ENCODE peak calls at places on chromosomes 16 and 17, in nine cellular contexts. X, C, O, A, Y, Q, I, R and F are unnamed samples.

GRCh38 chr16:14004031-14004718 is 66.9 kb upstream of the MRTFB start:
- DNase-seq in X (no peak), C (no peak), R (peak), O (no peak), I (no peak), Q (no peak), A (peak), Y (peak), F (peak)

GRCh38 chr17:80323982-80324381 is 63.3 kb downstream of the RNF213 start:
- DNase-seq in R (no peak), A (no peak), C (no peak), I (no peak), Q (no peak), Y (no peak), O (no peak), X (no peak), F (no peak)

GRCh38 chr17:59680314-59680713 is 26.9 kb downstream of the PTRH2 start:
- DNase-seq in X (no peak), Q (no peak), I (no peak), C (no peak), A (no peak), O (no peak), R (no peak), Y (no peak), F (no peak)

GRCh38 chr16:72876221-72876620 is 171.7 kb downstream of the ZFHX3 start:
- DNase-seq in O (no peak), R (no peak), I (no peak), C (peak), A (peak), Y (peak), X (no peak), Q (no peak), F (peak)

GRCh38 chr16:14405611-14406537 is 224.2 kb downstream of the PARN start:
- DNase-seq in O (peak), X (no peak), C (peak), Y (no peak), Q (no peak), R (peak), I (peak), A (peak), F (no peak)

GRCh38 chr16:86761117-86761971 is 183.0 kb downstream of the FOXL1 start:
- DNase-seq in Q (no peak), R (no peak), A (no peak), I (peak), C (peak), Y (peak), O (no peak), X (no peak), F (no peak)

GRCh38 chr17:18039535-18040286 is 503 bp downstream of the GID4 start:
- DNase-seq in R (peak), Y (no peak), C (peak), Q (no peak), I (peak), O (peak), A (no peak), X (no peak), F (no peak)

GRCh38 chr17:72123964-72124791 is 3.4 kb downstream of the SOX9 start:
- DNase-seq in O (no peak), C (no peak), A (no peak), R (no peak), Y (peak), Q (no peak), X (no peak), I (no peak), F (no peak)

GRCh38 chr17:35607239-35607817 is 20.2 kb downstream of the AP2B1 start:
- DNase-seq in O (no peak), C (no peak), I (no peak), X (no peak), Y (no peak), A (no peak), Q (peak), R (no peak), F (no peak)

GRCh38 chr16:54933281-54934150 is 2.9 kb downstream of the IRX5 start:
- DNase-seq in A (no peak), Y (no peak), R (no peak), X (no peak), O (no peak), C (no peak), I (no peak), Q (no peak), F (no peak)

GRCh38 chr17:75830168-75831031 is 13.8 kb downstream of the UNC13D start:
- DNase-seq in A (no peak), Q (no peak), I (no peak), Y (no peak), C (no peak), O (no peak), X (no peak), R (no peak), F (no peak)

GRCh38 chr17:38591759-38592241 is 14.0 kb downstream of the SRCIN1 start:
- DNase-seq in I (no peak), R (no peak), X (no peak), O (no peak), Y (no peak), A (no peak), Q (no peak), C (no peak), F (no peak)

GRCh38 chr16:56364865-56365264 is 60.5 kb downstream of the AMFR start:
- DNase-seq in Y (no peak), Q (no peak), I (no peak), A (no peak), R (no peak), O (no peak), X (no peak), C (no peak), F (no peak)

GRCh38 chr17:44304651-44305050 is 3.8 kb upstream of the RUNDC3A start:
- DNase-seq in Q (no peak), A (no peak), O (no peak), C (no peak), R (no peak), Y (no peak), I (no peak), X (no peak), F (no peak)

GRCh38 chr16:17232487-17232886 is 238.3 kb downstream of the XYLT1 start:
- DNase-seq in R (no peak), X (no peak), O (no peak), I (no peak), Y (no peak), C (no peak), Q (no peak), A (no peak), F (no peak)

GRCh38 chr16:30499284-30499683 is 26.7 kb downstream of the ITGAL start:
- DNase-seq in X (no peak), R (no peak), C (no peak), A (no peak), Q (no peak), Y (no peak), I (no peak), O (peak), F (no peak)

GRCh38 chr17:63189082-63189481 is 223.0 kb downstream of the TANC2 start:
- DNase-seq in X (no peak), Y (no peak), O (no peak), I (peak), C (no peak), R (no peak), A (no peak), Q (no peak), F (no peak)

GRCh38 chr17:30821751-30822723 is 2.5 kb downstream of the CRLF3 start:
- DNase-seq in O (no peak), Q (no peak), I (no peak), A (no peak), X (no peak), Y (no peak), C (no peak), R (no peak), F (no peak)

GRCh38 chr17:38875477-38876080 is 5.7 kb downstream of the LASP1 start:
- DNase-seq in X (no peak), I (no peak), O (no peak), Y (no peak), Q (no peak), C (no peak), R (no peak), A (no peak), F (no peak)

GRCh38 chr17:29625037-29625750 is 2.5 kb upstream of the CORO6 start:
- DNase-seq in R (no peak), Y (peak), A (peak), C (no peak), Q (no peak), I (peak), O (no peak), X (no peak), F (no peak)

GRCh38 chr17:8922923-8923322 is 42.6 kb downstream of the PIK3R5 start:
- DNase-seq in A (no peak), O (no peak), Y (peak), Q (no peak), C (no peak), X (no peak), I (no peak), R (no peak), F (no peak)

GRCh38 chr17:32382526-32383223 is 32.7 kb downstream of the ZNF207 start:
- DNase-seq in A (no peak), I (no peak), X (no peak), Y (no peak), C (no peak), R (no peak), Q (no peak), O (no peak), F (no peak)

GRCh38 chr17:68290268-68290954 is 516 bp downstream of the SLC16A6 start:
- DNase-seq in C (peak), O (no peak), Y (no peak), X (no peak), A (peak), Q (peak), I (no peak), R (peak), F (no peak)

GRCh38 chr17:45293413-45294211 is 23.2 kb downstream of the MAP3K14 start:
- DNase-seq in R (peak), Q (peak), O (peak), Y (peak), C (peak), I (peak), A (peak), X (no peak), F (peak)

GRCh38 chr17:30291571-30292489 is at the start of gene BLMH:
- DNase-seq in A (peak), O (peak), C (peak), R (peak), X (no peak), Y (peak), I (peak), Q (peak), F (peak)

GRCh38 chr17:65198653-65199382 is 61.6 kb downstream of the RGS9 start:
- DNase-seq in C (no peak), R (no peak), A (no peak), Y (no peak), O (peak), I (peak), Q (peak), X (no peak), F (peak)

GRCh38 chr16:641326-642188 is at the start of gene MCRIP2:
- DNase-seq in X (no peak), A (peak), O (no peak), I (peak), C (peak), Q (peak), Y (peak), R (peak), F (peak)

GRCh38 chr16:68406458-68407041 is 41.8 kb downstream of the SMPD3 start:
- DNase-seq in Q (peak), Y (no peak), C (no peak), O (no peak), I (no peak), X (no peak), R (no peak), A (no peak), F (no peak)

GRCh38 chr17:79658811-79659207 is 48.0 kb upstream of the RBFOX3 start:
- DNase-seq in X (no peak), A (no peak), O (no peak), I (peak), C (no peak), Y (no peak), Q (peak), R (no peak), F (no peak)

GRCh38 chr16:1039762-1040161 is 32.8 kb upstream of the SSTR5 start:
- DNase-seq in A (no peak), I (no peak), C (no peak), Y (no peak), R (no peak), O (no peak), X (no peak), Q (no peak), F (no peak)

GRCh38 chr16:23223368-23223767 is 40.8 kb downstream of the SCNN1G start:
- DNase-seq in Q (no peak), A (no peak), Y (no peak), C (no peak), X (no peak), O (no peak), I (no peak), R (no peak), F (no peak)

GRCh38 chr17:50922107-50922506 is 56.0 kb upstream of the TOB1 start:
- DNase-seq in I (no peak), A (no peak), C (no peak), R (no peak), O (peak), Y (no peak), X (no peak), Q (peak), F (no peak)

GRCh38 chr16:57510016-57510871 is 24.0 kb upstream of the DOK4 start:
- DNase-seq in Y (no peak), R (no peak), Q (no peak), A (no peak), O (no peak), C (no peak), X (no peak), I (no peak), F (no peak)

GRCh38 chr17:82327289-82327688 is 6.3 kb downstream of the SECTM1 start:
- DNase-seq in Y (no peak), Q (no peak), I (no peak), X (no peak), A (no peak), R (no peak), O (no peak), C (no peak), F (no peak)

GRCh38 chr17:57997085-57997809 is 9.2 kb upstream of the VEZF1 start:
- DNase-seq in O (no peak), A (no peak), I (no peak), Q (no peak), C (no peak), R (no peak), Y (no peak), X (no peak), F (no peak)

GRCh38 chr17:57995076-57995956 is 7.3 kb upstream of the VEZF1 start:
- DNase-seq in R (peak), O (peak), Q (peak), C (peak), X (no peak), A (peak), Y (peak), I (peak), F (peak)

GRCh38 chr17:57999496-58000017 is 7.5 kb downstream of the SRSF1 start:
- DNase-seq in I (peak), A (no peak), Q (peak), C (no peak), Y (no peak), O (no peak), R (no peak), X (no peak), F (no peak)

GRCh38 chr17:57999010-57999495 is 8.0 kb downstream of the SRSF1 start:
- DNase-seq in A (no peak), O (no peak), Y (no peak), I (no peak), C (no peak), R (no peak), Q (no peak), X (no peak), F (no peak)

DNA sequence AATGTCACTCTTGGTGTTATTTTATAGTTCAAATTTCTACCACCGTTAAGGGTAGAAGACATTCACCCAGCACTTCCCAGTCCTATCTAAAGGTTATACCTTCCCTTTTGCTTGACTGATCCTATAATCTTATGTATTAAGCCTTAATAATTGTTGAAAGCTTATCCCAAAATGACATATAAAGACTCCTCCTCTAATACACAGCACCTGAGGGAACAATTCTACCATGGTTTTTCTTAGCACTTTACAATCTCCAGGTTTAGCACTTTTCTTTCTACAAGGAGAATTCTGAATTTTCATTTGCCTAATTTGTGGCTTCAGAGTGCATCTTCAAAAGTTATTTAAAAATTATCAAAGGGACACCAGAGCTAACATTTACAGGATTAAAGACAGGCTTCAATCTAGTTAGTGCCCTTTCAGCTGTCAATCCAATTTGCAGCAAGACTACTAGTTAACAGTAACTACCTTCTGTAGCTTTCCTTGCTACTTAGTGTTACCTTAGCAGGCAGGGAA is 8.8 kb downstream of the SRSF1 start:
- DNase-seq in Q (no peak), Y (no peak), X (no peak), I (no peak), C (no peak), R (no peak), A (no peak), O (no peak), F (no peak)
- TF ChIP-seq POLR2A in Q (no peak), Y (no peak), X (no peak), I (no peak), C (no peak), R (no peak), A (no peak), O (no peak), F (no peak)

DNA sequence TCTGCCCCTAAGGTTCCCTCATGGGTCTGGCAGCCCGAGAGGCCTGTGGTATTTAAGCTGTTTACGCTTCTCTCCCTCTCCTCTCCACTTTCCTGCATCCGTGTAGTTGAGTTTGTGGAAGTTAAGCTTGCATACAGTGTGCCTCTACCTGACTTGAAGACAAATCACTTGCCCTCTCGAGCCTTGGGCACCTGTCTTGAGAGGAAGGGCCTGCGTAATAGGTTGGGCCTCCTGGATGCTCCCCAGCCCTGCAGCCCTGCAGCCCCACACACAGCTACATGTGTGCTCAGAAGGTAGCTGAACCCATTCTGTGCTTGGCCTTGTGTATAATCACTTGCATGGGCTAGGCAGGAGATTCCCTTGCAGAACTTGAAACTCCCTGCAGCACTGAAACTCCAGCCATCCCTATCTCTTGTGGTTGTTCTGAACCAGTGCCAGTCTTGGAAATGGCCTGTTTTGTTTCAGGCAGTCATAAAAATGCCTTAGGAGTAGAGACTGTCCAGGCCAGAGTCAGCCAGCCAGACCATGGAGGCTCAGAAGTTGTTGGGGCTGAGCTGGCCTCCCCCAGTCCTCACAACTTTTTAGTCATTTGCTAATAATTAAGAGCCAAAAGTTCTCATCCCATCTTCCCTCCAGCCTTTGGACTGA is 134.6 kb downstream of the CLEC16A start:
- DNase-seq in Y (peak), O (peak), X (no peak), I (no peak), A (no peak), Q (peak), R (peak), C (no peak), F (peak)
- H3K4me3 ChIP-seq in Y (no peak), O (no peak), X (no peak), I (no peak), A (no peak), Q (no peak), R (no peak), C (no peak), F (no peak)

GRCh38 chr17:34254651-34255380 is at the start of gene CCL2:
- DNase-seq in C (peak), X (no peak), I (peak), O (peak), A (peak), Q (peak), R (peak), Y (peak), F (peak)
- TF ChIP-seq POLR2A in C (no peak), X (peak), I (peak), O (no peak), A (no peak), Q (peak), R (no peak), Y (no peak), F (peak)

GRCh38 chr16:49491736-49492089 is 118.1 kb downstream of the C16orf78 start:
- DNase-seq in R (peak), X (no peak), I (peak), C (no peak), Y (peak), A (no peak), O (peak), Q (peak), F (peak)
- H3K4me3 ChIP-seq in R (peak), X (peak), I (peak), C (peak), Y (peak), A (peak), O (peak), Q (peak), F (no peak)

DNA sequence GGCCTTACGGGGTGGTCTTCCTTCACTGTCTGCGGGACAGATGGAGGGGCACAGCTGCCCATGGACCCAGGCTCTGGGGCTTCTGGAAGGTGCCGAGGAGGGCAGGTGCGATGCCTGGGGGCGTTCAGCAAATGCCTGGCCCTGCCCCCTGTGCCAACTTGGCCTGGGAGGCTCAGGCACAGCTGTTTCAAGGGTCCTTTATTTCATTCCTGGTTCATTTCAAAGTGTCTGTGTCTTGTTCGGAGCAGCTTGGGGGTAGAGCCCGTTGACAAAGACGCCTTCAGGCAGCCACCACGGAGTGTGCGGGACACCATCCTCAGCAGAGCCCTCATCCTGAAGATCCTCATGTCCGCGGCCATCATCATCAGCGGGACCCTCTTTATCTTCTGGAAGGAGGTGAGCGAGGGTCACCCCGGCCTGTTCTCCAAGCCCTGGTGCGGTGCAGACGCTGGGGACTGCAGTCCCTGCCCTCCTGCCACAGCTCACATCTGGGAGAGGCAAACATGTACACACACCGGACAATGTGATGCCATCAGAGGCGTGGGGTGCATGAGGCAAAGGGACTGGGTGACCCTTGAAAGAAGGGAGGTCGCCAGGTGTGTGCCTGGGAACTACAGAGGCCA is 43.9 kb downstream of the MEAK7 start:
- DNase-seq in R (no peak), I (no peak), Y (no peak), C (no peak), A (no peak), O (no peak), Q (no peak), X (no peak), F (no peak)
- TF ChIP-seq POLR2A in R (no peak), I (no peak), Y (no peak), C (no peak), A (no peak), O (no peak), Q (no peak), X (no peak), F (no peak)

GRCh38 chr16:28902909-28903308 is 22.1 kb downstream of the RABEP2 start:
- DNase-seq in O (no peak), I (no peak), C (no peak), R (no peak), X (no peak), A (no peak), Y (no peak), Q (no peak), F (no peak)
- H3K4me3 ChIP-seq in O (no peak), I (no peak), C (no peak), R (no peak), X (no peak), A (no peak), Y (no peak), Q (no peak), F (no peak)

GRCh38 chr17:732788-733720 is 658 bp downstream of the TLCD3A start:
- DNase-seq in I (peak), R (no peak), Q (peak), X (no peak), O (no peak), A (no peak), Y (no peak), C (peak), F (no peak)

GRCh38 chr17:737561-738113 is 5.2 kb downstream of the TLCD3A start:
- DNase-seq in O (no peak), R (no peak), Q (no peak), Y (no peak), I (no peak), C (no peak), A (no peak), X (no peak), F (no peak)

GRCh38 chr17:733743-734142 is 1.3 kb downstream of the TLCD3A start:
- DNase-seq in Q (no peak), X (no peak), I (no peak), Y (no peak), C (no peak), O (no peak), R (no peak), A (no peak), F (no peak)

GRCh38 chr17:728911-729310 is 3.5 kb upstream of the TLCD3A start:
- DNase-seq in Q (peak), O (no peak), X (no peak), Y (no peak), C (peak), I (no peak), A (no peak), R (no peak), F (no peak)

GRCh38 chr17:731943-732787 is at the start of gene TLCD3A:
- DNase-seq in R (peak), Y (peak), X (no peak), A (peak), O (no peak), Q (peak), I (peak), C (peak), F (peak)
- TF ChIP-seq POLR2A in R (peak), Y (no peak), X (no peak), A (peak), O (no peak), Q (peak), I (peak), C (no peak), F (no peak)

GRCh38 chr17:27940503-27940902 is 47.3 kb upstream of the LYRM9 start:
- DNase-seq in C (no peak), R (no peak), O (no peak), Q (no peak), Y (no peak), X (no peak), I (no peak), A (no peak), F (no peak)
- H3K4me3 ChIP-seq in C (no peak), R (no peak), O (no peak), Q (no peak), Y (no peak), X (no peak), I (no peak), A (no peak), F (no peak)